ENCODE peak calls at places on chromosomes 7 and 10, in seven cellular contexts. F, K, H, E, S, T and X are unnamed samples.
A peak's percentile ranks its signal among the peaks of the same experiment; 100 is the strongest.

GRCh38 chr10:3336673-3337293 is 164.2 kb upstream of the PITRM1 start:
- DNase-seq in H (no peak), S (no peak), T (no peak), F (no peak), E (no peak), K (no peak), X (no peak)

GRCh38 chr7:34155225-34155908 is 250.0 kb downstream of the BMPER start:
- DNase-seq in T (no peak), E (no peak), H (no peak), K (no peak), S (no peak), F (no peak), X (no peak)

GRCh38 chr7:30436518-30436917 is 42.1 kb downstream of the NOD1 start:
- DNase-seq in K (no peak), H (no peak), S (no peak), T (no peak), E (no peak), F (no peak), X (no peak)

GRCh38 chr10:124225468-124226270 is 132.3 kb upstream of the CHST15 start:
- DNase-seq in H (no peak), S (peak; percentile 37), F (no peak), K (no peak), E (no peak), T (no peak), X (no peak)

GRCh38 chr10:63071145-63071544 is 62.0 kb upstream of the NRBF2 start:
- DNase-seq in F (no peak), K (no peak), T (peak; percentile 37), H (no peak), S (no peak), E (no peak), X (no peak)

GRCh38 chr7:88357794-88358533 is 51.3 kb upstream of the STEAP4 start:
- DNase-seq in S (no peak), H (no peak), E (no peak), K (no peak), T (no peak), F (no peak), X (no peak)

GRCh38 chr10:18238875-18239485 is 98.8 kb downstream of the CACNB2 start:
- DNase-seq in H (peak; percentile 18), S (no peak), T (no peak), K (no peak), E (no peak), F (peak; percentile 57), X (peak; percentile 36)

GRCh38 chr7:151565541-151565940 is 45.8 kb upstream of the RHEB start:
- DNase-seq in H (no peak), T (no peak), E (no peak), S (no peak), F (no peak), K (no peak), X (no peak)

GRCh38 chr7:144907577-144907976 is 71.7 kb upstream of the TPK1 start:
- DNase-seq in H (no peak), T (no peak), S (no peak), F (no peak), E (no peak), K (no peak), X (no peak)

GRCh38 chr10:89163265-89163995 is 43.7 kb downstream of the CH25H start:
- DNase-seq in T (no peak), H (no peak), E (no peak), S (peak; percentile 50), K (no peak), F (no peak), X (peak; percentile 47)

GRCh38 chr7:44177570-44178131 is 11.6 kb downstream of the GCK start:
- DNase-seq in S (no peak), F (peak; percentile 41), E (no peak), T (no peak), H (peak; percentile 47), K (no peak), X (peak; percentile 31)

GRCh38 chr7:6640246-6640721 is 3.2 kb downstream of the ZNF316 start:
- DNase-seq in S (no peak), E (no peak), F (peak; percentile 93), T (no peak), K (peak; percentile 86), H (no peak), X (no peak)

GRCh38 chr7:138584696-138585095 is 116.5 kb downstream of the SVOPL start:
- DNase-seq in S (no peak), E (no peak), T (no peak), K (no peak), H (no peak), F (no peak), X (no peak)